ENCODE peak calls at places on chromosome 13, in four cellular contexts. One of them, this sample, is unnamed.

GRCh38 chr13:97005631-97006262 is 11.5 kb upstream of the OXGR1 start:
- DNase-seq in GM12878: no peak
- DNase-seq in HepG2: no peak
- DNase-seq in K562: no peak
- DNase-seq in this sample: no peak

GRCh38 chr13:39257642-39258041 is 219.4 kb downstream of the NHLRC3 start:
- DNase-seq in HepG2: no peak
- DNase-seq in K562: no peak
- DNase-seq in GM12878: no peak
- DNase-seq in this sample: no peak

GRCh38 chr13:48595330-48596127 is 58.2 kb upstream of the CYSLTR2 start:
- DNase-seq in K562: peak
- DNase-seq in GM12878: no peak
- DNase-seq in HepG2: peak
- DNase-seq in this sample: peak

GRCh38 chr13:20873348-20873747 is 29.2 kb downstream of the XPO4 start:
- DNase-seq in K562: no peak
- DNase-seq in HepG2: no peak
- DNase-seq in GM12878: no peak
- DNase-seq in this sample: no peak

GRCh38 chr13:37386276-37386675 is 212.3 kb downstream of the POSTN start:
- DNase-seq in K562: no peak
- DNase-seq in HepG2: no peak
- DNase-seq in GM12878: no peak
- DNase-seq in this sample: no peak

GRCh38 chr13:67224148-67224846 is 5.8 kb downstream of the PCDH9 start:
- DNase-seq in GM12878: no peak
- DNase-seq in HepG2: peak
- DNase-seq in K562: peak
- DNase-seq in this sample: peak

GRCh38 chr13:108322206-108322824 is 52.8 kb downstream of the TNFSF13B start:
- DNase-seq in K562: peak
- DNase-seq in GM12878: peak
- DNase-seq in HepG2: peak
- DNase-seq in this sample: peak

GRCh38 chr13:31764556-31764955 is 25.2 kb downstream of the RXFP2 start:
- DNase-seq in HepG2: no peak
- DNase-seq in GM12878: no peak
- DNase-seq in K562: no peak
- DNase-seq in this sample: no peak

DNA sequence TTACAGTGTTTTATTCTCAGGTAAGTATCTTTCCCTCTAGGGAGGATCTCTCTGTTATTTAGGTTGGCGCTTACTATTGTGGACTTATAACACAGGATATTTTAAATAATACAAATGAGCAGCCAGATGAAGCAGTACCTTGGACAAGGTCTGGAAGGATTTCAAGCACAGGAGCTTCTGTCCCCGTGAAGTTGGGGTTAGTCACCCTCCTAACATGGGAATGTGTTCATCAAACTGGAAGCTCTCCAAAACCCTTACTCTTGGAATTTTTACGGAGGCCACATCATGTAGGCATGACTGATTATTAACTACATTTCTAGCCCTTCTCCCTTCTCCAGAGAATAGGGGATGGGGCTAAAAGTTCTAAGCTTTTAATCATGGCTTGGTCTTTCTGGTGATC is 38.3 kb upstream of the SPRY2 start:
- DNase-seq in K562: no peak
- DNase-seq in HepG2: no peak
- DNase-seq in GM12878: no peak
- DNase-seq in this sample: no peak
- TF ChIP-seq REST in K562: no peak
- TF ChIP-seq REST in HepG2: peak
- TF ChIP-seq REST in GM12878: peak
- TF ChIP-seq REST in this sample: peak

GRCh38 chr13:113157929-113158747 is at the start of gene PROZ:
- DNase-seq in HepG2: peak
- DNase-seq in K562: no peak
- DNase-seq in GM12878: no peak
- DNase-seq in this sample: no peak

GRCh38 chr13:113158946-113159345 is 498 bp downstream of the PROZ start:
- DNase-seq in GM12878: no peak
- DNase-seq in HepG2: no peak
- DNase-seq in K562: no peak
- DNase-seq in this sample: no peak

GRCh38 chr13:113161433-113161832 is 3.0 kb downstream of the PROZ start:
- DNase-seq in GM12878: no peak
- DNase-seq in K562: no peak
- DNase-seq in HepG2: no peak
- DNase-seq in this sample: no peak

GRCh38 chr13:113160983-113161382 is 2.5 kb downstream of the PROZ start:
- DNase-seq in K562: no peak
- DNase-seq in HepG2: no peak
- DNase-seq in GM12878: no peak
- DNase-seq in this sample: no peak

DNA sequence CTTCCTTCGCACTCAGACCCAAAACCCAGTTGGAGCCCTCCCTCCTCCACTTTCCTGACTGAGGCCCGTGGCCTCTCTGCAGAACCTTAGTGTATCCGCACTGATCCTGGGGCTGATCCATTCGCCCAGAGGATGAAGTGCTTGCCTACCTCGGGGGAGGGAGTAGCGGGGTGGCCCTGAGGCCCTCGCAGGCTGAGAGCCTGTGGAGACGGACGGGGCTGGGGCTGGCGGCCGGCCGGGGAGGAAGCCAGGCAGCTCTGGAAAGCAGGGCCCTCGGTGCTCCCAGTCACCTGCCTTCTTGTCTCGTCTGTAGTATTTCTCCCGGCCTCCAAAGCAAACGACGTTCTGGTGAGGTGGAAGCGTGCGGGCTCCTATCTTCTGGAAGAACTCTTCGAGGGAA is 1.3 kb downstream of the PROZ start:
- DNase-seq in K562: no peak
- DNase-seq in HepG2: no peak
- DNase-seq in GM12878: no peak
- DNase-seq in this sample: no peak
- TF ChIP-seq MXI1 in K562: no peak
- TF ChIP-seq MXI1 in HepG2: no peak
- TF ChIP-seq MXI1 in GM12878: no peak
- TF ChIP-seq MXI1 in this sample: no peak

DNA sequence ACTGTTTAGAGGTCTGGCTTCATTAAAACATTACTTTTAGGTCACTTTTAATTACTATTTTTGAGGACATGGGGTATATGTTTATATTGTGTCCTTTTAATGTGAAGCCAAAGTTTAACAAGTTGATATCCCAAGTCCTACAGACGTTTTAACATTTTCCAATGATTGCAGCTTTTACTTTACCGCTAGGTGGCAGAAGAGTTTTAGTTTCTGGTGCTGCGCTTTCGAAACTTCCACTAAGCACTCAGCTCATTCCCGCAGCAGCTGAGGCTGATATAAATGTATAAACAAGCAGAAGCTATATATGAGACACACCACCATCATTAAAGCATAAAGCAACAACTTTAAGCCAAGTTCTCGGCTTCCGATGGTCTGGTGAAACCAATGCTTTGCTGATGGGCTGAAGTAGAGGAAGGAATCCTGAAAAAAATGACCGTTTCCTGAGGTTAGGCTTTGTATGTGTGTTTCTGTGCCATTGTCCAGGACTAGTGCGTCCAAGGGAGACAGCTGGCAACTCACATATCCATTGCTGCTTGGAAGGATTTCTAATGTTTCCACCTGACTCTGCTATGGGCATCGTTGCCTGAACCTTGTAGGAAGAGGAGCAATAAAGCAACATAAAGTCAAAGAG is 753.9 kb downstream of the OLFM4 start:
- DNase-seq in K562: peak
- DNase-seq in HepG2: peak
- DNase-seq in GM12878: peak
- DNase-seq in this sample: peak
- H3K4me3 ChIP-seq in K562: no peak
- H3K4me3 ChIP-seq in HepG2: no peak
- H3K4me3 ChIP-seq in GM12878: no peak
- H3K4me3 ChIP-seq in this sample: peak

GRCh38 chr13:51647067-51647466 is 62.8 kb downstream of the WDFY2 start:
- DNase-seq in GM12878: no peak
- DNase-seq in HepG2: no peak
- DNase-seq in K562: no peak
- DNase-seq in this sample: no peak

GRCh38 chr13:51646041-51646670 is 61.9 kb downstream of the WDFY2 start:
- DNase-seq in GM12878: no peak
- DNase-seq in HepG2: no peak
- DNase-seq in K562: no peak
- DNase-seq in this sample: no peak

GRCh38 chr13:51643882-51644281 is 59.6 kb downstream of the WDFY2 start:
- DNase-seq in HepG2: peak
- DNase-seq in GM12878: no peak
- DNase-seq in K562: no peak
- DNase-seq in this sample: no peak

GRCh38 chr13:51644649-51645048 is 60.4 kb downstream of the WDFY2 start:
- DNase-seq in HepG2: no peak
- DNase-seq in GM12878: no peak
- DNase-seq in K562: no peak
- DNase-seq in this sample: no peak

DNA sequence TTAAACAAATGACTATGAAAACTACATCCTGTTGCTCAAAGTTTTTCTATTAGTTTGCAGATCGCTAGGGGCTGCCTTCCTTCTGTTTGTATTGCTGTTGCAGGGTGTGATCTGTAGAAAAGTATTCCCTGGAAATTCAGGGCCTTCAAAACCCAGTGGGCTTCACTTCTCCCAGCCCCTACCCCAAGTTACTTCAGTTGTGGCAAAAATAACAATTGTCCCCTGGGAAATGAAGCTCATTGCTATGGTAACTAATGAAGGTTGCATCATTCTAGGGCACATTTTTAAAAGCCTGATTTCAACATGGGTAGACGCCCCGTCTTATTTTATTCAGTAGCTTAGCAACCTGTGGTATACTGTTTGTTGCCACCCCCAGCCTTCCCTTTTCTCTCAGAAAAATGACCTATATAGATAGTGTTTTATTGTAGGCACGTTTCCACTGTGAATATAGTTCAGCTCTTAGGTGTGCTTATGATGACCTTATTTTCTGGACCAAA is 60.9 kb downstream of the WDFY2 start:
- DNase-seq in K562: no peak
- DNase-seq in HepG2: no peak
- DNase-seq in GM12878: no peak
- DNase-seq in this sample: no peak
- TF ChIP-seq REST in K562: no peak
- TF ChIP-seq REST in HepG2: no peak
- TF ChIP-seq REST in GM12878: no peak
- TF ChIP-seq REST in this sample: no peak

GRCh38 chr13:29845440-29846056 is 4.9 kb downstream of the UBL3 start:
- DNase-seq in K562: peak
- DNase-seq in GM12878: no peak
- DNase-seq in HepG2: no peak
- DNase-seq in this sample: no peak
- TF ChIP-seq MXI1 in K562: no peak
- TF ChIP-seq MXI1 in GM12878: no peak
- TF ChIP-seq MXI1 in HepG2: no peak
- TF ChIP-seq MXI1 in this sample: no peak

GRCh38 chr13:101453784-101454201 is 1.3 kb downstream of the ITGBL1 start:
- DNase-seq in GM12878: no peak
- DNase-seq in HepG2: no peak
- DNase-seq in K562: no peak
- DNase-seq in this sample: peak
- H3K4me3 ChIP-seq in GM12878: peak
- H3K4me3 ChIP-seq in HepG2: peak
- H3K4me3 ChIP-seq in K562: no peak
- H3K4me3 ChIP-seq in this sample: peak

GRCh38 chr13:98026457-98026857 is 73.0 kb downstream of the IPO5 start:
- DNase-seq in HepG2: peak
- DNase-seq in K562: no peak
- DNase-seq in GM12878: no peak
- DNase-seq in this sample: no peak
- TF ChIP-seq REST in HepG2: no peak
- TF ChIP-seq REST in K562: no peak
- TF ChIP-seq REST in GM12878: no peak
- TF ChIP-seq REST in this sample: no peak

GRCh38 chr13:106373304-106373988 is 162.0 kb downstream of the EFNB2 start:
- DNase-seq in GM12878: no peak
- DNase-seq in HepG2: no peak
- DNase-seq in K562: no peak
- DNase-seq in this sample: no peak
- TF ChIP-seq MXI1 in GM12878: no peak
- TF ChIP-seq MXI1 in HepG2: no peak
- TF ChIP-seq MXI1 in K562: no peak
- TF ChIP-seq MXI1 in this sample: no peak

GRCh38 chr13:91349992-91350911 is 2.8 kb downstream of the MIR17HG start:
- DNase-seq in GM12878: no peak
- DNase-seq in HepG2: no peak
- DNase-seq in K562: peak
- DNase-seq in this sample: no peak
- H3K4me3 ChIP-seq in GM12878: peak
- H3K4me3 ChIP-seq in HepG2: peak
- H3K4me3 ChIP-seq in K562: peak
- H3K4me3 ChIP-seq in this sample: peak

DNA sequence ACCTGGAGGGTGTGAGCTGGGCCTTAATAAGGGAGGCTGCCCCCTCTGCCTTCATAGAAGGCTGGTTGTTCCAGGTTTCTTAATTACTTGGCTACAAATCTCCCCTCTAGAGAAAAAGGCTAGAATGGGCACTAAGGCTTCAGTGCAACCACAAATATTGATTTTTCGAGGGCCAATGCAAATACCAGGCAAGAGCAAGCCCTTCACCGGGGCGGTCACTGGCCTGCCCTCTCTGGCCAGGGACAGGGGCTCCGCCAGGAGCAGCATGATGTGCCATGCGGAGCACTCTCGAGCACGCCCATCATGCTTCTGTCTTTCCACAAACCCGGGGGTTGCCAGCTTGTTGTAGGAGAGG is 127.8 kb upstream of the SPACA7 start:
- DNase-seq in K562: no peak
- DNase-seq in HepG2: no peak
- DNase-seq in GM12878: no peak
- DNase-seq in this sample: no peak
- TF ChIP-seq REST in K562: no peak
- TF ChIP-seq REST in HepG2: no peak
- TF ChIP-seq REST in GM12878: no peak
- TF ChIP-seq REST in this sample: no peak